ENCODE peak calls at places on chromosomes 1 and 21, in five cellular contexts. F is uterus, O is ovary, U is Peyer's patch, M is hepatocyte. K is an unnamed sample. For H3K36me3, the result is how much of the 10 kb centered on the place peaks cover.

GRCh38 chr1:225537554-225538251 is 109.9 kb upstream of the LBR start:
- DNase-seq in O (no peak), F (no peak), U (no peak), M (no peak), K (no peak)

GRCh38 chr1:58116284-58116683 is 430.2 kb downstream of the OMA1 start:
- DNase-seq in M (no peak), U (no peak), F (no peak), O (no peak), K (peak)

GRCh38 chr1:151282883-151283725 is 1.0 kb downstream of the ZNF687 start:
- DNase-seq in O (peak), F (peak), U (peak), M (peak), K (no peak)

GRCh38 chr1:208536176-208536575 is 292.0 kb upstream of the PLXNA2 start:
- DNase-seq in F (no peak), M (no peak), O (no peak), U (no peak), K (no peak)

GRCh38 chr21:35257413-35257812 is 208.3 kb upstream of the RUNX1 start:
- DNase-seq in U (no peak), F (peak), O (peak), M (peak), K (peak)

GRCh38 chr21:46650476-46651098 is 15.1 kb downstream of the PRMT2 start:
- DNase-seq in O (no peak), F (no peak), U (no peak), M (no peak), K (no peak)

GRCh38 chr21:26852422-26852821 is 7.2 kb upstream of the ADAMTS1 start:
- DNase-seq in M (no peak), F (no peak), O (no peak), U (no peak), K (no peak)

GRCh38 chr1:17039522-17039921 is 14.3 kb downstream of the SDHB start:
- DNase-seq in U (no peak), M (no peak), F (no peak), O (no peak), K (no peak)

GRCh38 chr1:6265173-6265572 is 4.3 kb upstream of the GPR153 start:
- DNase-seq in U (no peak), M (no peak), F (no peak), O (no peak), K (no peak)

GRCh38 chr1:113391643-113392271 is 1.4 kb downstream of the MAGI3 start:
- DNase-seq in O (no peak), U (no peak), M (peak), F (no peak), K (peak)

GRCh38 chr21:35905973-35906357 is 154.4 kb downstream of the SETD4 start:
- DNase-seq in U (no peak), F (no peak), O (no peak), M (no peak), K (no peak)

GRCh38 chr1:101175474-101175873 is 61.3 kb upstream of the S1PR1 start:
- DNase-seq in U (no peak), F (no peak), M (no peak), O (no peak), K (no peak)

GRCh38 chr1:10932088-10932487 is 80.4 kb upstream of the TARDBP start:
- DNase-seq in M (no peak), F (no peak), O (no peak), U (no peak), K (no peak)

GRCh38 chr1:212485895-212486590 is 53.3 kb downstream of the NENF start:
- DNase-seq in U (peak), F (no peak), O (no peak), M (peak), K (peak)

GRCh38 chr1:67735806-67736627 is 51.0 kb downstream of the GADD45A start:
- DNase-seq in O (peak), U (peak), F (peak), M (peak), K (peak)

GRCh38 chr1:42323551-42323950 is 11.5 kb downstream of the FOXJ3 start:
- DNase-seq in M (no peak), F (no peak), U (no peak), O (no peak), K (no peak)

GRCh38 chr1:209356909-209357498 is 226.5 kb upstream of the CAMK1G start:
- DNase-seq in U (no peak), M (no peak), F (no peak), O (no peak), K (no peak)

GRCh38 chr1:85607126-85607912 is 26.8 kb downstream of the CCN1 start:
- DNase-seq in U (no peak), O (no peak), M (peak), F (no peak), K (peak)

GRCh38 chr1:79369091-79369490 is 362.6 kb upstream of the ADGRL4 start:
- DNase-seq in O (no peak), F (no peak), U (no peak), M (no peak), K (no peak)

GRCh38 chr1:43699281-43699680 is 8.1 kb upstream of the ST3GAL3 start:
- DNase-seq in M (no peak), O (no peak), U (no peak), F (no peak), K (no peak)

GRCh38 chr1:20074725-20075171 is 4.8 kb downstream of the PLA2G5 start:
- DNase-seq in U (no peak), O (no peak), F (no peak), M (no peak), K (no peak)

GRCh38 chr1:67832737-67833594 is at the start of gene GNG12:
- DNase-seq in M (peak), F (peak), O (peak), U (no peak), K (peak)

GRCh38 chr21:27695246-27695645 is 728.4 kb upstream of the ADAMTS5 start:
- DNase-seq in U (no peak), F (no peak), M (no peak), O (no peak), K (no peak)

GRCh38 chr1:43799656-43800629 is 92.6 kb downstream of the ST3GAL3 start:
- DNase-seq in O (no peak), M (no peak), F (no peak), U (no peak), K (no peak)

GRCh38 chr1:41773842-41774241 is 144.9 kb downstream of the HIVEP3 start:
- DNase-seq in M (no peak), F (no peak), U (no peak), O (no peak), K (no peak)

GRCh38 chr1:70863256-70863655 is 184.4 kb downstream of the PTGER3 start:
- DNase-seq in M (no peak), O (no peak), F (no peak), U (no peak), K (no peak)

GRCh38 chr1:247375747-247376146 is 40.2 kb upstream of the NLRP3 start:
- DNase-seq in M (no peak), U (no peak), O (no peak), F (no peak), K (no peak)

GRCh38 chr1:12548279-12549105 is 69.5 kb downstream of the DHRS3 start:
- DNase-seq in U (no peak), M (no peak), O (peak), F (no peak), K (no peak)

GRCh38 chr1:154621875-154622274 is 13.9 kb upstream of the ADAR start:
- DNase-seq in F (no peak), O (no peak), U (no peak), M (no peak), K (no peak)

GRCh38 chr1:36971832-36972231 is 62.5 kb downstream of the GRIK3 start:
- DNase-seq in O (no peak), M (no peak), F (no peak), U (no peak), K (no peak)

GRCh38 chr21:29648710-29649240 is 291.0 kb downstream of the GRIK1 start:
- DNase-seq in F (no peak), M (no peak), U (no peak), O (no peak), K (no peak)
- H3K4me3 ChIP-seq in F (no peak), M (no peak), U (no peak), O (no peak), K (no peak)

DNA sequence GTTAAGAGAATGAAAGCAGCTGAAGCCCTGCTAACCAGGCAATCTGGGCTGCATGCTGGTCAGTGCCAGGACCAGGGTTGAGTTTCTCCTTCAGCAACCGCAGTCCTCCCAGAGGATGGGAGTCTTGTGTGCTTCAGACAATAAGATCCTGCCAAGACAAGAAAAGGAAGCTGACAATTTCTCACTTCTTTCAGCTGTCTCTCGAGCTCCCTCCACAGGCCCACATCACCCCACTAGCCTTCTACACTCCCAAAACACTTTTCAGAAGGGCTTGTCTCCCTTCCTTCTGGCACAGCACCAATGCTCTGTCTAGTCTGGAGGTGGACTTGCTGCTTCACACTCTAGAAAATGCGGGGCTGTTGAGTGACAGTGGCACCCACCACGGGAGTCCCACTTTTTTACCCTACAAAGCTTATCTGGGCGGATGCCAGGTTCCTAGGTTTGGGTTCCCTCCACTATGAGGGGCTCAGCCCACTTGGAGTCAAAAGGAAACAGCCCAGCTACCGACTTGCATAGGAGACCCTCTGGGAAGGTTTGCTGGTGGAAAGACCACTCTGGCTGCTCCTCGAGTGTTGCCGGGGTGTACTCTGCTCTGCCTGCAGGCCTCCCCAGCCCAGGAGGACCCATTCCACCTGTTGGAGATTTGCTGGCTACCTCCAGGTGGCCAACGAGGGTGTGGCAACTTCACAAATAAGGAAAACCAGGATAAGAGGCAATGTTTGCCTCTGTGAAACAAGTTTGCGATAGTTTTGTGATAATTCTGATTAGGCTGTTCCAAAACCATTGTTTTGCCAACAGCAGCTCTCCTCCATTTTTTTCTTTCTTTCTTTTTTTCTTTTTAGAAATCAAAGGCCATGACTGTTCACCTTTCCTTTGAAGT is 68.9 kb downstream of the TENT5C start:
- DNase-seq in U (peak), F (no peak), O (no peak), M (no peak), K (peak)
- H3K36me3 ChIP-seq in U (under half), F (under half), O (under half), M (under half), K (under half)

GRCh38 chr1:47351305-47351704 is 17.7 kb downstream of the CMPK1 start:
- DNase-seq in O (no peak), M (no peak), U (no peak), F (no peak), K (peak)
- TF ChIP-seq CTCF in O (no peak), M (no peak), U (no peak), F (no peak), K (no peak)

DNA sequence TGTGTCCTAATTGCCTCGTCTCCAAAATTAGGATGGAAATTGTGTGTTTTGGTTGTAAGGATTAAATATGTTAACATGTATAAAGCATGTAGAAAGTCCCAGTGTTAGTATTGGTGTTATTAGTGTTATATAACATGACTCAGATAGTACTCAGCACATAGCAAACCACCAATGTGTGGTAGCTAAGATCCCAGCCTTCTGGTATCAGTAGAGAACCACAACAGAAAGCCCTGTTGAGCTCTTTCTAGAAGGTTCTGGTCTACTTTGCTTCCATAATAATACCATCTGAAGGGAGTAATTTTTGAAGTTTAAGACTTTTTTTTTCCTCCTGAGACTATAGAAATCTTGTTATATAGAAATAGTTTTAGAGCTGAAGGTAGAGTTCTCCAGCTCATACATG is 259.3 kb upstream of the SGIP1 start:
- DNase-seq in F (no peak), O (no peak), U (no peak), M (no peak), K (peak)
- H3K4me3 ChIP-seq in F (no peak), O (no peak), U (no peak), M (no peak), K (no peak)

DNA sequence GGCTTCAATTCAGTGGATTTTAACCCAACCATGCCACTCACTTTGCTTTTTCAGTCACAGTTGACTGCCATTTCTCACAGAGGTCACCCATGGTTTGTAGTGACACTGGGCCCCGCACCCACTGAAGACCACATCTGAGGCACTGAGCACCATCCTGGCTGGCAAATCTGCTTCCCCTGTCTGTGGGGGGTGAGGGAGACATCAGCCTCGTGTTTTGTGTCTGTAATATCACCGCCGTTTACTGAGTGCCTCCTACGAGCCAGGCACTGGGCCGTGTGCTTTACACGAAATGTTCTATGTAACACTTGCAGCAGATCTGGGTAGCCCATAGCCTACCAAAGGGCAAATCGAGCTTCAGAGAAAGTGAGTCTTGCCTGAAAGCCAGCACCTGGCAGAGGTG is 161.8 kb downstream of the PGBD5 start:
- DNase-seq in O (no peak), F (peak), U (no peak), M (no peak), K (no peak)
- H3K36me3 ChIP-seq in O (under half), F (under half), U (under half), M (under half), K (under half)

GRCh38 chr1:150187560-150187931 is 37.8 kb downstream of the PLEKHO1 start:
- DNase-seq in O (no peak), M (no peak), U (no peak), F (no peak), K (no peak)
- TF ChIP-seq CTCF in O (peak), M (no peak), U (no peak), F (no peak), K (no peak)